ENCODE peak calls at places on chromosome 22, in six cellular contexts. U is A549, B is GM12878, W is heart left ventricle, S is body of pancreas, Z is right lobe of liver. H is an unnamed sample.

GRCh38 chr22:32380991-32381390 is 23.3 kb downstream of the RFPL3 start:
- ATAC-seq in U (no peak), B (no peak), W (no peak), S (no peak), Z (no peak), H (no peak)

GRCh38 chr22:35870517-35871275 is 153.0 kb downstream of the APOL5 start:
- ATAC-seq in U (no peak), B (no peak), W (peak; percentile 56), S (no peak), Z (peak; percentile 20), H (no peak)

GRCh38 chr22:26547426-26547825 is 35.2 kb upstream of the TFIP11 start:
- ATAC-seq in U (no peak), B (no peak), W (no peak), S (no peak), Z (no peak), H (no peak)

GRCh38 chr22:48889209-48889830 is 938.4 kb downstream of the BRD1 start:
- ATAC-seq in U (no peak), B (no peak), W (no peak), S (no peak), Z (no peak), H (no peak)

GRCh38 chr22:42714768-42715430 is 5.8 kb downstream of the A4GALT start:
- ATAC-seq in U (no peak), B (no peak), W (no peak), S (no peak), Z (no peak), H (no peak)

GRCh38 chr22:49892226-49892899 is 25.9 kb downstream of the ALG12 start:
- ATAC-seq in U (no peak), B (no peak), W (peak; percentile 80), S (no peak), Z (no peak), H (no peak)

GRCh38 chr22:20749453-20749852 is 24.5 kb upstream of the SERPIND1 start:
- ATAC-seq in U (no peak), B (peak; percentile 4), W (no peak), S (no peak), Z (no peak), H (no peak)

GRCh38 chr22:32475428-32476010 is 908 bp downstream of the FBXO7 start:
- ATAC-seq in U (peak; percentile 20), B (peak; percentile 41), W (peak; percentile 33), S (peak; percentile 13), Z (peak; percentile 30), H (no peak)

GRCh38 chr22:32020117-32020516 is 22.9 kb upstream of the SLC5A1 start:
- ATAC-seq in U (peak; percentile 30), B (no peak), W (no peak), S (no peak), Z (no peak), H (no peak)

GRCh38 chr22:43128928-43129424 is 14.2 kb downstream of the MCAT start:
- ATAC-seq in U (no peak), B (peak; percentile 41), W (no peak), S (peak; percentile 30), Z (no peak), H (no peak)

GRCh38 chr22:29840498-29840897 is 2.4 kb upstream of the ASCC2 start:
- ATAC-seq in U (no peak), B (no peak), W (no peak), S (no peak), Z (no peak), H (no peak)

GRCh38 chr22:29842172-29842571 is 4.1 kb upstream of the ASCC2 start:
- ATAC-seq in U (no peak), B (no peak), W (no peak), S (no peak), Z (no peak), H (no peak)

GRCh38 chr22:29833392-29833949 is 4.6 kb downstream of the ASCC2 start:
- ATAC-seq in U (no peak), B (no peak), W (no peak), S (no peak), Z (no peak), H (no peak)

GRCh38 chr22:29838599-29838956 is 504 bp upstream of the ASCC2 start:
- ATAC-seq in U (peak; percentile 14), B (peak; percentile 15), W (peak; percentile 0), S (peak; percentile 3), Z (no peak), H (no peak)

DNA sequence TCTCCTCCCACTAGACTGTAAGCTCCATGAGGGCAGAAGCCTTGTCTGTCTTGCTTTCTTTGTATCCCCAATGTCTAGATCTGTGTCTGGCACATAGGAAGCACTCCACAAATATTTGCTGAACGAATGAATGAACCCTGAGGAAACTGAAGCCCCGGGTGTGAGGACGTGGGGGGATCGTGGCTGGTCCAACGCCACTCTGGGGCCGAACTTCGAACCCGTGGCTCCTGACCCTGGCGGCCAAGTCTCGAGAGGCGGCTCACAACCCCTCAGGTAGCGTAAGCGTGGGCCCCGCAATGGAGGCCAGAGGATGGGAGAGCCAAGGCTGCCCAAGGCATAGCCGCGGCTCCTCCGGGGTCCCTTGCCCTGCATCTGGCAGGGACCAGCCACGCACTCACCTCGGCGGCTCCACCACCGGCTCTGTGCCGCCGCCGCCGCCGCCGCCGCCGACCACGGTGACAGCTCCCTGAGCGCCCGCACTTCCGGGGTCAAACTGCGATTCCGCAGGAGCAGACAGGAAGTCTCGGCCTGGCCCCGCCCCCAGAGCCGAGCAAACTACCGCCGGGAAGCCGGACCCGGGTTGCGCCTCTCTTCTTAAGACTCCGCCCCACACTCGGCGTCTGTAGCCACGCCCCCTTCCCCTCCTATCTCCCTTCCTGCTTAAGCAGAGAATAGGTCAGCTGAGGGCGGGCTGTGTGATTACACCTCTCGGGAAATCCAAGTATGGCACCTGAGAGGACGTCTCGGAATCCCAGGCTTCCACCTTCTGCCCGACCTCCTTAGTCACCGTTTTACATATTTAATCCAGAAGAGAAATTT is at the start of gene ASCC2:
- ATAC-seq in U (peak; percentile 98), B (peak; percentile 99), W (peak; percentile 98), S (peak; percentile 100), Z (peak; percentile 100), H (peak; percentile 97)
- TF ChIP-seq POLR2A in U (peak; percentile 45), B (peak; percentile 90), W (peak; percentile 89), S (peak; percentile 45), Z (peak; percentile 80), H (peak; percentile 73)

DNA sequence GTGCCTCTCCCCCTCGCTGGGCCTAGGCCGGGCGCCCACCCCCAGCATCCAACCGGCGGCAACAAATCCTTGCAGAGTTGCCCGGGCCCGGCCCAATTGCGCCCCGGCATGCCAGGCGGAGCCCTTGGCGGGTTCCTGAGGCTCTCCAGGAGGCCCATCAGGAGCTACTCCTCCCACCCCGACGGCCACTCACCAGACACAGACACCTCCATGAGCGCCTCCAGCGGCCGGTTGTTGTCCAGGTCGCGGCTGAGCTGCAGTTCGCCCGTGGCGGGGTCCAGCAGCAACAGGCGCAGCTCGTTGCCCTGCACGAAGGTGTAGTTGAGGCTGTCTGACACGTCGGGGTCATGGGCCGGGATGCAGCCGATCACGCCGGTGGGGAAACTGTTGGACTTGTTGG is 4.0 kb downstream of the CELSR1 start:
- ATAC-seq in U (peak; percentile 51), B (no peak), W (no peak), S (no peak), Z (no peak), H (no peak)
- H3K4me1 ChIP-seq in U (peaks cover 51% of the 10 kb centered on the region), B (no peaks in the 10 kb centered on the region), W (peaks cover 8% of the 10 kb centered on the region), S (peaks cover 15% of the 10 kb centered on the region), Z (no peaks in the 10 kb centered on the region), H (no peaks in the 10 kb centered on the region)

DNA sequence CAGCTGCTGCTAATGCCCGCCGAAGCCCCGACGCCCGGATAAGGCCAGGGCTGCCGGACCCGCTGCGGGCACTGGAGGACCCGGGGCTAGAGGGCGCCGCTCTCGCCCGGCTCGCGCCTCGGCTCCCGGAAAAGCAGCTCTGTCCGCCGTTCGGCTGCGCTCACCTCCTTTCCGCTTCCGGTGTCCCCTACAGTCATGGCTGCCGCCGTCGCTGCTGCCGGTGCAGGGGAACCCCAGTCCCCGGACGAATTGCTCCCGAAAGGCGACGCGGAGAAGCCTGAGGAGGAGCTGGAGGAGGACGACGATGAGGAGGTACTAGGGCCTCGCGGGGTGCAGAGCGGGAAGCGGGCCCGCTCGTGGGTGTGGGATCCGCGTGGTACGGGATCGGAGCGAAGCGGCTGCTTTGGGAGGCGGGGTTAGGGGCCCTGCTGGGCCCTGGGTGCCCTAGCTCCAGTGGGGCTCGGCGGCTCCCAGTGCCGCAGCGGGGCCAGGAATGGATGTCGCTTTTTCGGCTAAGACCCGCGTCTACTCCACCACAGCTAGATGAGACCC is at the start of gene TOMM22:
- ATAC-seq in U (peak; percentile 99), B (peak; percentile 100), W (peak; percentile 99), S (peak; percentile 100), Z (peak; percentile 100), H (peak; percentile 98)
- TF ChIP-seq POLR2A in U (peak; percentile 60), B (peak; percentile 99), W (peak; percentile 47), S (peak; percentile 49), Z (peak; percentile 76), H (peak; percentile 49)

DNA sequence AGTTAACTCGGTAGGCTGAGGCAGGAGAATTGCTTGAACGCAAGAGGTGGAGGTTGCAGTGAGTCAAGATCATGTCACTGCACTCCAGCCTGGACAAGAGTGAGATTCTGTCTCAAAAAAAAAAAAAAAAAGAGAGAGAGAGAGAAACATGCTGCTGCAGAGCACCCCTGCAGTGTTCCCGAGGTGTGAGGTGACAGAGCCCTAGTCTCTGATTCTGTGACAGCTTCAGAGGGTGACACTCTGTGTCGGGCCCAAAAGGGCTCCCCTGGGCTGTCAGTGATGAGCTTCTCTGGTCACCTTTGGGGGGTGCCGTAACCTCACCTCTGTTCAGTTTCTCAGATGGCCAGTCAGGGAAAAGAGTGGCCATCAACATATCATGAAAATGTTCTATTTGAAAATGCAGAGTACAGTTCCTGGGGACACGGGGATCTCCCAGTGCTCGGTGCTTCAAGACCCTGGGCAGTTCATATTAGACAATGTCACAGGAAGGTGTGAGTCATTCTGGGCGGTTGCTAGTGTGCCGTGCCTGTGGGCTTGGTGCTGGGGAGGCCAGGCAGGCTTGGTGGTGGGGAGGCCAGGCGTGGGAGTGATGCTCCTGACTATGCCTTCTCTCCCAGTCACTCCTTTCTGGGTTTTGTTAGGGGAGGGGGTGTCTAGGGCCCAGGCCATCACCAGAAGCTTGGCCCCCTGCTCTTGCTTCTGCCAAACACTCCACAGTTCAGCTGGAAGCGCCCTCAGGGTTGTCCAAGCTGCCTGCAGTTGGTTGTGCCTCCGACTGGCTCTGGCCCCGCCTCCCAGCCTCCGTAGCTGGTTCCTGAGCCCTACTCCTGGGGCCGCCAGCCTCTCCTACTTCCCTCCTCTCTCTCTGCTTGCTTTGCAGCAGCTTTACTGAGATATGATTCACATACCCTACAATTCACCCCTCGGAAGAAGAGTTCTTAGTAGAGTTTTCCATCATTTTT is 52.5 kb upstream of the CLDN5 start:
- ATAC-seq in U (no peak), B (peak; percentile 94), W (peak; percentile 79), S (no peak), Z (peak; percentile 43), H (peak; percentile 69)
- H3K4me1 ChIP-seq in U (no peaks in the 10 kb centered on the region), B (peaks cover 17% of the 10 kb centered on the region), W (peaks cover 14% of the 10 kb centered on the region), S (no peaks in the 10 kb centered on the region), Z (no peaks in the 10 kb centered on the region), H (no peaks in the 10 kb centered on the region)

H was measured in gastroesophageal sphincter.